ENCODE peak calls at places on chromosomes 1 and 21, in four cellular contexts. L is NCI-H2081; K is NCI-H526 treated with DMSO at 0.1 percent for 48 hours; R is activated CD8-positive, alpha-beta memory T cell treated with anti-CD3 and anti-CD28 coated beads for 1 hour. Q is an unnamed sample.
A peak's percentile ranks its signal among the peaks of the same experiment; 100 is the strongest.

GRCh38 chr1:98906761-98907301 is 97.8 kb downstream of the PLPPR5 start:
- DNase-seq in L (no peak), K (no peak), R (no peak), Q (no peak)

GRCh38 chr1:21530368-21531016 is 21.3 kb downstream of the ALPL start:
- DNase-seq in L (no peak), K (no peak), R (no peak), Q (no peak)

GRCh38 chr1:156898151-156898550 is 4.6 kb downstream of the PEAR1 start:
- DNase-seq in L (no peak), K (no peak), R (no peak), Q (no peak)

GRCh38 chr1:17903386-17903785 is 148.3 kb downstream of the ACTL8 start:
- DNase-seq in L (no peak), K (no peak), R (no peak), Q (no peak)

GRCh38 chr1:167412072-167412471 is 106.3 kb downstream of the CD247 start:
- DNase-seq in L (peak; percentile 54), K (no peak), R (no peak), Q (no peak)

GRCh38 chr1:71086331-71086730 is 5.5 kb upstream of the ZRANB2 start:
- DNase-seq in L (no peak), K (no peak), R (no peak), Q (no peak)

GRCh38 chr1:145962157-145963102 is 1.9 kb downstream of the ANKRD34A start:
- DNase-seq in L (peak; percentile 32), K (peak; percentile 51), R (no peak), Q (no peak)

GRCh38 chr1:27233677-27234053 is 767 bp upstream of the WDTC1 start:
- DNase-seq in L (no peak), K (no peak), R (peak; percentile 9), Q (no peak)

GRCh38 chr1:194755241-194755953 is 1569.0 kb upstream of the B3GALT2 start:
- DNase-seq in L (peak; percentile 87), K (no peak), R (no peak), Q (no peak)

GRCh38 chr1:245807306-245807705 is 652.5 kb downstream of the KIF26B start:
- DNase-seq in L (no peak), K (peak; percentile 59), R (no peak), Q (no peak)

GRCh38 chr1:187396226-187396625 is 567.5 kb downstream of the PLA2G4A start:
- DNase-seq in L (no peak), K (no peak), R (no peak), Q (no peak)

GRCh38 chr1:11156441-11156840 is 32.7 kb upstream of the ANGPTL7 start:
- DNase-seq in L (peak; percentile 28), K (no peak), R (no peak), Q (no peak)

GRCh38 chr1:200243042-200243437 is 166.8 kb downstream of the ZNF281 start:
- DNase-seq in L (peak; percentile 53), K (no peak), R (no peak), Q (no peak)

GRCh38 chr1:942864-943533 is 16.1 kb downstream of the NOC2L start:
- DNase-seq in L (peak; percentile 68), K (no peak), R (no peak), Q (no peak)

GRCh38 chr21:26572668-26573381 is at the start of gene CYYR1:
- DNase-seq in L (peak; percentile 68), K (no peak), R (no peak), Q (no peak)

GRCh38 chr1:113674591-113674990 is 84.7 kb downstream of the PHTF1 start:
- DNase-seq in L (no peak), K (no peak), R (no peak), Q (no peak)

GRCh38 chr1:84434756-84435142 is 36.5 kb downstream of the DNASE2B start:
- DNase-seq in L (no peak), K (no peak), R (no peak), Q (no peak)

GRCh38 chr1:175077356-175078030 is 9.9 kb downstream of the TNN start:
- DNase-seq in L (no peak), K (no peak), R (no peak), Q (no peak)

GRCh38 chr1:8434104-8434503 is 116.2 kb downstream of the SLC45A1 start:
- DNase-seq in L (no peak), K (no peak), R (no peak), Q (no peak)

GRCh38 chr1:3881191-3881475 is 18.9 kb downstream of the C1orf174 start:
- DNase-seq in L (no peak), K (no peak), R (no peak), Q (no peak)

GRCh38 chr1:225845633-225846259 is 35.8 kb downstream of the EPHX1 start:
- DNase-seq in L (peak; percentile 77), K (peak; percentile 7), R (no peak), Q (no peak)

GRCh38 chr1:114319480-114319879 is 165.8 kb upstream of the SYT6 start:
- DNase-seq in L (no peak), K (no peak), R (no peak), Q (no peak)

GRCh38 chr1:79105499-79105898 is 99.0 kb upstream of the ADGRL4 start:
- DNase-seq in L (no peak), K (no peak), R (no peak), Q (no peak)

GRCh38 chr1:80212021-80212420 is 1205.5 kb upstream of the ADGRL4 start:
- DNase-seq in L (no peak), K (no peak), R (no peak), Q (no peak)

GRCh38 chr1:156006666-156007376 is 13.9 kb downstream of the SSR2 start:
- DNase-seq in L (no peak), K (no peak), R (no peak), Q (no peak)

GRCh38 chr1:18895317-18895716 is 7.0 kb downstream of the ALDH4A1 start:
- DNase-seq in L (no peak), K (no peak), R (no peak), Q (no peak)

GRCh38 chr1:36523850-36524249 is 41.1 kb upstream of the CSF3R start:
- DNase-seq in L (no peak), K (peak; percentile 66), R (no peak), Q (no peak)

GRCh38 chr1:206794294-206794908 is 22.1 kb upstream of the IL10 start:
- DNase-seq in L (no peak), K (no peak), R (no peak), Q (no peak)

GRCh38 chr1:200850554-200850953 is 22.2 kb upstream of the GPR25 start:
- DNase-seq in L (no peak), K (no peak), R (no peak), Q (no peak)

GRCh38 chr1:66274634-66275033 is 259.3 kb upstream of the SGIP1 start:
- DNase-seq in L (no peak), K (no peak), R (no peak), Q (no peak)

GRCh38 chr1:53878492-53879105 is 11.0 kb downstream of the YIPF1 start:
- DNase-seq in L (peak; percentile 55), K (peak; percentile 55), R (no peak), Q (no peak)

GRCh38 chr1:11358991-11359390 is 86.0 kb downstream of the UBIAD1 start:
- DNase-seq in L (no peak), K (no peak), R (no peak), Q (no peak)

GRCh38 chr1:234515411-234515810 is 36.4 kb upstream of the TARBP1 start:
- DNase-seq in L (no peak), K (no peak), R (no peak), Q (no peak)

GRCh38 chr1:244273845-244274619 is 177.7 kb downstream of the ADSS2 start:
- DNase-seq in L (peak; percentile 19), K (no peak), R (no peak), Q (no peak)